ENCODE peak calls at places on chromosomes 1 and 21, in five cellular contexts. F is A549, K is heart right ventricle, A is body of pancreas, R is tibial artery. M is an unnamed sample.

GRCh38 chr1:218985424-218985823 is 188.3 kb upstream of the LYPLAL1 start:
- DNase-seq in F (no peak), K (no peak), A (no peak), R (no peak), M (no peak)

GRCh38 chr21:36155603-36156338 is 853 bp upstream of the DOP1B start:
- DNase-seq in F (no peak), K (peak), A (peak), R (no peak), M (no peak)

GRCh38 chr21:44087426-44088400 is 19.5 kb upstream of the PWP2 start:
- DNase-seq in F (no peak), K (no peak), A (no peak), R (no peak), M (no peak)

GRCh38 chr1:243525085-243525487 is 269.2 kb downstream of the SDCCAG8 start:
- DNase-seq in F (peak), K (no peak), A (no peak), R (no peak), M (no peak)

GRCh38 chr1:147210987-147211386 is 14.2 kb downstream of the FMO5 start:
- DNase-seq in F (no peak), K (no peak), A (no peak), R (no peak), M (no peak)

GRCh38 chr21:44930543-44930981 is 9.3 kb upstream of the SLX9 start:
- DNase-seq in F (no peak), K (peak), A (no peak), R (no peak), M (no peak)

GRCh38 chr1:101181930-101182329 is 54.9 kb upstream of the S1PR1 start:
- DNase-seq in F (no peak), K (no peak), A (no peak), R (peak), M (no peak)

GRCh38 chr1:14924012-14924452 is 229.5 kb upstream of the TMEM51 start:
- DNase-seq in F (peak), K (peak), A (peak), R (peak), M (no peak)

GRCh38 chr1:26923711-26924110 is 2.2 kb downstream of the NUDC start:
- DNase-seq in F (no peak), K (no peak), A (no peak), R (no peak), M (no peak)

GRCh38 chr1:214432247-214432646 is 119.2 kb downstream of the PTPN14 start:
- DNase-seq in F (no peak), K (no peak), A (no peak), R (no peak), M (no peak)

GRCh38 chr1:103525114-103525606 is 339 bp upstream of the RNPC3 start:
- DNase-seq in F (peak), K (no peak), A (no peak), R (no peak), M (no peak)

GRCh38 chr1:84855168-84855567 is 37.8 kb downstream of the LPAR3 start:
- DNase-seq in F (no peak), K (no peak), A (no peak), R (no peak), M (no peak)

GRCh38 chr1:183431840-183432547 is 13.8 kb upstream of the NMNAT2 start:
- DNase-seq in F (no peak), K (no peak), A (no peak), R (no peak), M (no peak)

GRCh38 chr1:80050523-80050922 is 1044.0 kb upstream of the ADGRL4 start:
- DNase-seq in F (no peak), K (no peak), A (no peak), R (peak), M (no peak)

GRCh38 chr1:86687595-86687994 is 16.8 kb upstream of the SH3GLB1 start:
- DNase-seq in F (no peak), K (no peak), A (no peak), R (no peak), M (no peak)

GRCh38 chr1:46804926-46805325 is 6.1 kb downstream of the CYP4B1 start:
- DNase-seq in F (no peak), K (no peak), A (no peak), R (peak), M (no peak)

GRCh38 chr1:91725961-91726704 is 159.8 kb downstream of the TGFBR3 start:
- DNase-seq in F (no peak), K (no peak), A (no peak), R (peak), M (peak)

DNA sequence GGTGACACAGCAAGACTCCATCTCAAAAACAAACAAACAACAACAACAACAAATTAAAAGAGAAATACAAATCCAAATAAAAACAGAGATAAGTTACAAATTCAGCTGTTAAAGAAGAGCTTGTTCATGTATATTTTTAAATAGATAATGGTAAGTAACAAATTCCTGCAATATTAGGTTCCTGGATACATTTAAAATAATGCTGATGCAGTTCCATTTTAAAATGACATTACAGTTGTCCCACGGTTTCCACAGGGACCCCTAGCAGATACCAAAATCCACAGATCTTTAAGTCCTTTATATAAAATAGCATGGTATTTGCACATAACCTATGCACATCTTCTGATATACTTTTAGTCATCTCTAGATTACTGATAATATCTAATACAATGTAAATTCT is 61.5 kb downstream of the ABL2 start:
- DNase-seq in F (no peak), K (no peak), A (no peak), R (no peak), M (no peak)
- H3K27ac ChIP-seq in F (no peak), K (no peak), A (no peak), R (no peak), M (no peak)

GRCh38 chr1:70504821-70505193 is 93.7 kb downstream of the CTH start:
- DNase-seq in F (no peak), K (no peak), A (peak), R (no peak), M (no peak)

GRCh38 chr1:70504176-70504820 is 93.2 kb downstream of the CTH start:
- DNase-seq in F (peak), K (no peak), A (no peak), R (no peak), M (no peak)

GRCh38 chr1:70509996-70510876 is 99.2 kb downstream of the CTH start:
- DNase-seq in F (peak), K (no peak), A (no peak), R (no peak), M (no peak)
- TF ChIP-seq CTCF in F (peak), K (peak), A (peak), R (peak), M (peak)

DNA sequence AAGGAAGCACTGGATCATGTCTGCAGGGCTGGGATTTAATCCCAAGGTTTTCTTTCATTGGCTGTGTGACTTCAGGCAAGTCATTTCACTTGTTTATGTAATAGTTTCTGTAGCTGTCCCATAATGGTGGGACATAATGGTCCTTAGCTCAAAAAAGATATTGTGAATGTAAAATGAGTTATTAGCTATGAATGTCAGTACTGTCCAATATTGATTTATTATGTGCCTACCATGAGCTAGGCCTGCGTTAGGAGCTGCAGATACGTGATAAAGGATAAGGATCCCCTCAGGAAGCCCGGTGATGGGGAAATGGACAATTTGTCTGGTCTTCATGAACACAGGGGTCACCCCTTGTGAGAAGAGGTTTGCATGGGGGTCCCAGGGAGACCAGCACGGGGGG is 95.8 kb downstream of the PLXNA2 start:
- DNase-seq in F (no peak), K (no peak), A (no peak), R (no peak), M (no peak)
- H3K27ac ChIP-seq in F (no peak), K (no peak), A (no peak), R (no peak), M (no peak)

GRCh38 chr21:34133802-34134201 is 60.4 kb downstream of the MRPS6 start:
- DNase-seq in F (no peak), K (no peak), A (no peak), R (no peak), M (no peak)
- TF ChIP-seq CTCF in F (no peak), K (no peak), A (no peak), R (peak), M (no peak)

DNA sequence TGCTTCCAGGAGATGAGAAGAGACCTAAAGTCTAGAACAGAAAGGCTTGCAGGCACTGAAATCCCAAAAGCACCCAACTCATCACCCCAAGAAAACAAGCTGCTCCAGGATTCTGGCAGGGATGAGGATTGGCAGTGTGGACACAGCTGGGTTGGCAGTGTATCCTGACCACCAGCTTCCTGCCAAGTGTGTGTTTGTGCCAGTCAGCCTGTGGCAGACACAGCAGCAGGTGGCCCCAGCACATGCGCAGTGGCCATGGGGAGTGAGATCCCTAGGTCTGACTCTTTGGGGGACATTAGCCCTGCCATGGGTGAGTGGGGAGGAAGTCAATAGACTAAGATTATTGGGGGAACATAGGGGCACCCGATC is 8.7 kb upstream of the SNAPIN start:
- DNase-seq in F (no peak), K (peak), A (peak), R (no peak), M (no peak)
- H3K27ac ChIP-seq in F (no peak), K (peak), A (peak), R (no peak), M (no peak)

DNA sequence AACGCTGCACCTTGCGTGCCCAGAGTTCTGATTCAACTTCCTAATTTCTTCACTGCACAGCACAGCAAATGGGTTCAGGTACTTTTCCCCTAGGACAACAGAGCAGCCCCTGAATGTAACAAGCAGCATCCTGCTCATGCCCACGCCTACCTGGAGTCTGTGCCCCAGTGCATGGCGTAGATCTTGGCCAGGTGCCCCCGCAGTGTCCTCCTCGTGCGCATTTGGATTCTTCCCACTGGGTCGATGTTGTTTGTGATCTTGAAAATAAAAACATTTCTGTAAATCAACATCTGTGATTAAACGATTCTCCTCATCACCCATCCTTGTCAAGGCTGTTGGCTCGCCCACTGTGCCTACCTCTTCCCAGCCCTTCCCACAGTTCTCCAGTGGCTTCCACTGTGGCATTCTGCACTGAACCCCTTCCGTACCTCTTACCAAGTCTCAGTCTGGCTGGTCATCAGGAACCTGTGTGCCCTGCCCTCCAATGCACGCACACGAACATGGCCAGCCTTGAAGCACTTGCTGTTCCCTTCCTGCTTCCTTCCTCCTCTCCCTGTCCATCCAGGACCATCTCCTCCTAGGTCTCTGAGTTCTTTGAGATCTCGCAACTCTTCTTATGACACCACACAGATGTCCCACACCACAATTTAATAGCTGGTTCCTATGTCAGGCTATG is 37.5 kb upstream of the NADK start:
- DNase-seq in F (no peak), K (no peak), A (no peak), R (no peak), M (no peak)
- TF ChIP-seq CTCF in F (no peak), K (no peak), A (no peak), R (no peak), M (no peak)

M was measured in ascending aorta.